ENCODE peak calls at places on chromosomes 11 and 22, in four cellular contexts. One of them, this sample, is unnamed.

GRCh38 chr11:4092031-4092430 is 2.6 kb upstream of the RRM1 start:
- DNase-seq in GM12878: no peak
- DNase-seq in K562: peak
- DNase-seq in HepG2: no peak
- DNase-seq in this sample: no peak

GRCh38 chr22:27965547-27965946 is 46.5 kb upstream of the PITPNB start:
- DNase-seq in GM12878: no peak
- DNase-seq in K562: no peak
- DNase-seq in HepG2: no peak
- DNase-seq in this sample: no peak

GRCh38 chr11:116852261-116853125 is 15.1 kb upstream of the APOA1 start:
- DNase-seq in GM12878: no peak
- DNase-seq in K562: no peak
- DNase-seq in HepG2: no peak
- DNase-seq in this sample: no peak

GRCh38 chr11:1303973-1304372 is 5.5 kb downstream of the TOLLIP start:
- DNase-seq in GM12878: no peak
- DNase-seq in K562: no peak
- DNase-seq in HepG2: no peak
- DNase-seq in this sample: no peak

GRCh38 chr11:69189059-69189458 is 33.3 kb downstream of the SMIM38 start:
- DNase-seq in GM12878: no peak
- DNase-seq in K562: no peak
- DNase-seq in HepG2: no peak
- DNase-seq in this sample: no peak

GRCh38 chr11:74726547-74727182 is 4.6 kb downstream of the CHRDL2 start:
- DNase-seq in GM12878: no peak
- DNase-seq in K562: peak
- DNase-seq in HepG2: peak
- DNase-seq in this sample: peak

GRCh38 chr11:8258771-8259170 is 4.9 kb downstream of the LMO1 start:
- DNase-seq in GM12878: no peak
- DNase-seq in K562: no peak
- DNase-seq in HepG2: no peak
- DNase-seq in this sample: no peak

GRCh38 chr22:46045459-46046298 is 68.7 kb upstream of the WNT7B start:
- DNase-seq in GM12878: no peak
- DNase-seq in K562: no peak
- DNase-seq in HepG2: no peak
- DNase-seq in this sample: peak

GRCh38 chr11:65492387-65492636 is 6.5 kb upstream of the MALAT1 start:
- DNase-seq in GM12878: no peak
- DNase-seq in K562: no peak
- DNase-seq in HepG2: no peak
- DNase-seq in this sample: no peak

GRCh38 chr11:719214-720016 is 13.4 kb downstream of the EPS8L2 start:
- DNase-seq in GM12878: no peak
- DNase-seq in K562: no peak
- DNase-seq in HepG2: no peak
- DNase-seq in this sample: no peak

GRCh38 chr11:117145393-117145761 is 1.3 kb downstream of the PAFAH1B2 start:
- DNase-seq in GM12878: no peak
- DNase-seq in K562: peak
- DNase-seq in HepG2: peak
- DNase-seq in this sample: no peak

GRCh38 chr11:45901646-45902045 is 5.4 kb downstream of the FREY1 start:
- DNase-seq in GM12878: no peak
- DNase-seq in K562: no peak
- DNase-seq in HepG2: no peak
- DNase-seq in this sample: no peak

GRCh38 chr11:88484873-88485621 is 147.5 kb upstream of the CTSC start:
- DNase-seq in GM12878: peak
- DNase-seq in K562: peak
- DNase-seq in HepG2: peak
- DNase-seq in this sample: peak

GRCh38 chr11:88491674-88492073 is 154.1 kb upstream of the CTSC start:
- DNase-seq in GM12878: no peak
- DNase-seq in K562: no peak
- DNase-seq in HepG2: no peak
- DNase-seq in this sample: no peak

GRCh38 chr11:88487646-88488045 is 150.1 kb upstream of the CTSC start:
- DNase-seq in GM12878: no peak
- DNase-seq in K562: no peak
- DNase-seq in HepG2: no peak
- DNase-seq in this sample: no peak

GRCh38 chr11:88494857-88495256 is 157.3 kb upstream of the CTSC start:
- DNase-seq in GM12878: no peak
- DNase-seq in K562: no peak
- DNase-seq in HepG2: no peak
- DNase-seq in this sample: no peak

DNA sequence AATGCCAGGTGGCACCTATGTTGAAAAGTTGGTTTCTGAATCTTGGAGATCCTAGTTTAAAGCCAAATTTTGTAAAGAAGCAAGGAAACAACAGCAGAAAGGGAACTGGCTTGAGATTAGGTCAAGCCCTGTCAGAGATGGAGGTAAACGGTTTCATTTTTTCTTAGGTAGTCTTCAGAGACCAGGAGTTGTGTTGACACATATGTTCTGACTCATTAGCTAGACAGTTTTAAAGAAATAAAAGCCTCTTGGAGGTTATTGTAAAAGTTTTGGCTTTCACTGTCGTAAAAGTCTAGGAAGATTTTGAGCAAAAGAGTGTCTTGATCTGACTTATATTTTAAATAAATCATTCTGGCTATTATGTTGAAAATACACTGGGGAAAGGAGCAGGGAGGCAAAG is 151.5 kb upstream of the CTSC start:
- DNase-seq in GM12878: no peak
- DNase-seq in K562: no peak
- DNase-seq in HepG2: no peak
- DNase-seq in this sample: no peak
- TF ChIP-seq TCF7 in GM12878: no peak
- TF ChIP-seq TCF7 in K562: no peak
- TF ChIP-seq TCF7 in HepG2: no peak
- TF ChIP-seq TCF7 in this sample: no peak

DNA sequence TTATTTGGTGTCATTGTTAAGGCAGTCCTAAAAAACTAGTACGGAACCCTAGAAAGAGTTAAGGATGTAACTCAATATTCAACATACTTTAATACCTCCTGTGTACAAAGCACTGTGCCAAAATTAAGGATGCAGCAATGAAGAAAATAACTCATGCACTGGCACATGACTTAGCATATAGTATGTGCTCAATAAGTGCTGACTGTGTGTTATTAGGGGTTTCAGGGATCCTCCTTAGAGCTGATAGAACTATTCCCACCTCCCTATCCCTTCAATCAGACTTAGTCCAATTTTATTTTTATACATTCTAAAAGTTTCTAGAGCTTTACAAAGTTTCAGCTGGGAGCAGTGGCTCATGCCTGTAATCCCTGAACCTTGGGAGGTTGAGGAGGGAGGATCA is 6.1 kb upstream of the FEZ1 start:
- DNase-seq in GM12878: no peak
- DNase-seq in K562: no peak
- DNase-seq in HepG2: no peak
- DNase-seq in this sample: no peak
- TF ChIP-seq TCF7 in GM12878: no peak
- TF ChIP-seq TCF7 in K562: no peak
- TF ChIP-seq TCF7 in HepG2: no peak
- TF ChIP-seq TCF7 in this sample: no peak

DNA sequence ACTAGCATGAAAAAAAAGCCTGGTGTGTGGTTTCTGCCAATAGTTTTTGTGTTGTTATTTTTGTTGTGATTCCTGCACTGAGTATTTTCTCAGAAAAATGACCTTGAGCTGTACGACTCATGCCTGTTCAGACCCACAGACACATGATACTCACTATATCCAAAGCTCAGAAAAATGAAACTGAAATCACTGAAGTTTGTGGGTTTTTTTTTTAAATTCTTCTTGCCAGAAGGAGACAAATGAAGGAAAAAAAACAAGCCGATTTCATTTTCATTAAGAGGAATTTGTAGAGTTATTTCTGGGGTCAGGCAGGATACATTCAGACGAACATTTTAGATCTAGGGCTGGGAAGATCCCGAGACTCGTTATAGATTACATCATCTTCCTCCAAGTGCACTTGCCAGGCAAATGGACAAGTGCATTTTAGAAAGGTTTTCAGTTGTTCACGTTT is 60.4 kb downstream of the BMAL1 start:
- DNase-seq in GM12878: no peak
- DNase-seq in K562: no peak
- DNase-seq in HepG2: no peak
- DNase-seq in this sample: no peak
- TF ChIP-seq TCF7 in GM12878: no peak
- TF ChIP-seq TCF7 in K562: no peak
- TF ChIP-seq TCF7 in HepG2: no peak
- TF ChIP-seq TCF7 in this sample: no peak

GRCh38 chr11:131889760-131890620 is 519.6 kb downstream of the NTM start:
- DNase-seq in GM12878: no peak
- DNase-seq in K562: no peak
- DNase-seq in HepG2: no peak
- DNase-seq in this sample: no peak

GRCh38 chr11:131886201-131886600 is 515.8 kb downstream of the NTM start:
- DNase-seq in GM12878: no peak
- DNase-seq in K562: no peak
- DNase-seq in HepG2: no peak
- DNase-seq in this sample: no peak

GRCh38 chr11:131889146-131889577 is 518.7 kb downstream of the NTM start:
- DNase-seq in GM12878: peak
- DNase-seq in K562: no peak
- DNase-seq in HepG2: no peak
- DNase-seq in this sample: no peak

GRCh38 chr11:131885371-131885770 is 515.0 kb downstream of the NTM start:
- DNase-seq in GM12878: no peak
- DNase-seq in K562: no peak
- DNase-seq in HepG2: no peak
- DNase-seq in this sample: no peak

GRCh38 chr11:131888230-131888826 is 517.9 kb downstream of the NTM start:
- DNase-seq in GM12878: no peak
- DNase-seq in K562: no peak
- DNase-seq in HepG2: no peak
- DNase-seq in this sample: no peak
- TF ChIP-seq TCF7 in GM12878: no peak
- TF ChIP-seq TCF7 in K562: no peak
- TF ChIP-seq TCF7 in HepG2: no peak
- TF ChIP-seq TCF7 in this sample: no peak

This sample was measured in WTC11.